ENCODE peak calls at places on chromosomes 12 and 14, in seven cellular contexts. One of them, this sample, is unnamed.

GRCh38 chr14:93964820-93965286 is 11.5 kb downstream of the ASB2 start:
- DNase-seq in adrenal gland: no peak
- DNase-seq in mammary epithelial cell: no peak
- DNase-seq in heart left ventricle: no peak
- DNase-seq in prostate gland: no peak
- DNase-seq in neuronal stem cell: no peak
- DNase-seq in uterus: no peak
- DNase-seq in this sample: no peak

GRCh38 chr14:70796551-70796950 is 12.8 kb downstream of the MAP3K9 start:
- DNase-seq in adrenal gland: no peak
- DNase-seq in prostate gland: no peak
- DNase-seq in uterus: no peak
- DNase-seq in neuronal stem cell: no peak
- DNase-seq in heart left ventricle: no peak
- DNase-seq in mammary epithelial cell: no peak
- DNase-seq in this sample: no peak

GRCh38 chr12:130868412-130868811 is 3.5 kb upstream of the RAN start:
- DNase-seq in uterus: no peak
- DNase-seq in mammary epithelial cell: no peak
- DNase-seq in heart left ventricle: no peak
- DNase-seq in neuronal stem cell: no peak
- DNase-seq in adrenal gland: no peak
- DNase-seq in prostate gland: no peak
- DNase-seq in this sample: no peak

GRCh38 chr12:122471324-122472226 is 29.2 kb downstream of the ZCCHC8 start:
- DNase-seq in heart left ventricle: no peak
- DNase-seq in neuronal stem cell: peak
- DNase-seq in uterus: no peak
- DNase-seq in prostate gland: peak
- DNase-seq in mammary epithelial cell: peak
- DNase-seq in adrenal gland: peak
- DNase-seq in this sample: no peak

GRCh38 chr12:121087467-121088207 is 45.0 kb upstream of the P2RX7 start:
- DNase-seq in heart left ventricle: no peak
- DNase-seq in mammary epithelial cell: no peak
- DNase-seq in prostate gland: no peak
- DNase-seq in uterus: no peak
- DNase-seq in adrenal gland: no peak
- DNase-seq in neuronal stem cell: no peak
- DNase-seq in this sample: no peak

GRCh38 chr12:32727237-32727636 is 28.5 kb downstream of the YARS2 start:
- DNase-seq in neuronal stem cell: no peak
- DNase-seq in adrenal gland: no peak
- DNase-seq in prostate gland: no peak
- DNase-seq in heart left ventricle: no peak
- DNase-seq in uterus: no peak
- DNase-seq in mammary epithelial cell: no peak
- DNase-seq in this sample: no peak

GRCh38 chr12:95231190-95231589 is 13.6 kb downstream of the VEZT start:
- DNase-seq in heart left ventricle: no peak
- DNase-seq in uterus: no peak
- DNase-seq in neuronal stem cell: no peak
- DNase-seq in prostate gland: no peak
- DNase-seq in adrenal gland: no peak
- DNase-seq in mammary epithelial cell: no peak
- DNase-seq in this sample: no peak

GRCh38 chr14:100723135-100723883 is 3.4 kb upstream of the DLK1 start:
- DNase-seq in adrenal gland: no peak
- DNase-seq in uterus: no peak
- DNase-seq in heart left ventricle: peak
- DNase-seq in mammary epithelial cell: no peak
- DNase-seq in prostate gland: no peak
- DNase-seq in neuronal stem cell: no peak
- DNase-seq in this sample: no peak

GRCh38 chr12:27814411-27814810 is 34.4 kb upstream of the MANSC4 start:
- DNase-seq in neuronal stem cell: no peak
- DNase-seq in adrenal gland: no peak
- DNase-seq in prostate gland: no peak
- DNase-seq in mammary epithelial cell: peak
- DNase-seq in heart left ventricle: no peak
- DNase-seq in uterus: no peak
- DNase-seq in this sample: no peak

GRCh38 chr14:103552011-103552797 is 10.3 kb downstream of the BAG5 start:
- DNase-seq in uterus: peak
- DNase-seq in prostate gland: no peak
- DNase-seq in mammary epithelial cell: peak
- DNase-seq in adrenal gland: peak
- DNase-seq in heart left ventricle: no peak
- DNase-seq in neuronal stem cell: no peak
- DNase-seq in this sample: peak

GRCh38 chr14:74945261-74945851 is 10.0 kb downstream of the PGF start:
- DNase-seq in adrenal gland: peak
- DNase-seq in prostate gland: no peak
- DNase-seq in mammary epithelial cell: no peak
- DNase-seq in heart left ventricle: no peak
- DNase-seq in uterus: no peak
- DNase-seq in neuronal stem cell: peak
- DNase-seq in this sample: peak

GRCh38 chr14:101512396-101512695 is 48.9 kb upstream of the DIO3 start:
- DNase-seq in adrenal gland: no peak
- DNase-seq in heart left ventricle: peak
- DNase-seq in prostate gland: no peak
- DNase-seq in uterus: no peak
- DNase-seq in neuronal stem cell: no peak
- DNase-seq in mammary epithelial cell: no peak
- DNase-seq in this sample: no peak

GRCh38 chr14:74475678-74476077 is 17.4 kb downstream of the NPC2 start:
- DNase-seq in prostate gland: no peak
- DNase-seq in neuronal stem cell: no peak
- DNase-seq in mammary epithelial cell: peak
- DNase-seq in heart left ventricle: no peak
- DNase-seq in adrenal gland: no peak
- DNase-seq in uterus: no peak
- DNase-seq in this sample: no peak

GRCh38 chr12:68405292-68405900 is 73.2 kb upstream of the MDM1 start:
- DNase-seq in heart left ventricle: no peak
- DNase-seq in mammary epithelial cell: no peak
- DNase-seq in neuronal stem cell: no peak
- DNase-seq in prostate gland: no peak
- DNase-seq in uterus: no peak
- DNase-seq in adrenal gland: no peak
- DNase-seq in this sample: no peak

GRCh38 chr14:52825085-52825484 is 33.7 kb upstream of the GNPNAT1 start:
- DNase-seq in neuronal stem cell: no peak
- DNase-seq in prostate gland: no peak
- DNase-seq in adrenal gland: no peak
- DNase-seq in mammary epithelial cell: no peak
- DNase-seq in heart left ventricle: no peak
- DNase-seq in uterus: no peak
- DNase-seq in this sample: no peak

GRCh38 chr14:69320581-69321365 is 60.8 kb downstream of the GALNT16 start:
- DNase-seq in uterus: peak
- DNase-seq in adrenal gland: peak
- DNase-seq in neuronal stem cell: no peak
- DNase-seq in heart left ventricle: no peak
- DNase-seq in mammary epithelial cell: no peak
- DNase-seq in prostate gland: no peak
- DNase-seq in this sample: peak

GRCh38 chr12:56585098-56585497 is 45.0 kb downstream of the BAZ2A start:
- DNase-seq in uterus: no peak
- DNase-seq in mammary epithelial cell: no peak
- DNase-seq in adrenal gland: no peak
- DNase-seq in heart left ventricle: no peak
- DNase-seq in neuronal stem cell: no peak
- DNase-seq in prostate gland: no peak
- DNase-seq in this sample: no peak

GRCh38 chr12:65903680-65904403 is 79.6 kb downstream of the HMGA2 start:
- DNase-seq in prostate gland: no peak
- DNase-seq in heart left ventricle: no peak
- DNase-seq in neuronal stem cell: no peak
- DNase-seq in uterus: no peak
- DNase-seq in mammary epithelial cell: no peak
- DNase-seq in adrenal gland: no peak
- DNase-seq in this sample: no peak

GRCh38 chr12:51076235-51076930 is 7.0 kb downstream of the CSRNP2 start:
- DNase-seq in prostate gland: no peak
- DNase-seq in adrenal gland: peak
- DNase-seq in uterus: no peak
- DNase-seq in neuronal stem cell: no peak
- DNase-seq in heart left ventricle: no peak
- DNase-seq in mammary epithelial cell: no peak
- DNase-seq in this sample: no peak

GRCh38 chr12:30782316-30783173 is 27.8 kb upstream of the CAPRIN2 start:
- DNase-seq in adrenal gland: no peak
- DNase-seq in heart left ventricle: no peak
- DNase-seq in prostate gland: peak
- DNase-seq in mammary epithelial cell: no peak
- DNase-seq in uterus: no peak
- DNase-seq in neuronal stem cell: no peak
- DNase-seq in this sample: no peak

GRCh38 chr14:101201535-101202125 is 298.1 kb upstream of the RTL1 start:
- DNase-seq in uterus: peak
- DNase-seq in prostate gland: no peak
- DNase-seq in adrenal gland: peak
- DNase-seq in heart left ventricle: no peak
- DNase-seq in neuronal stem cell: no peak
- DNase-seq in mammary epithelial cell: no peak
- DNase-seq in this sample: no peak

GRCh38 chr12:126191037-126191891 is 1126.0 kb downstream of the AACS start:
- DNase-seq in heart left ventricle: no peak
- DNase-seq in neuronal stem cell: peak
- DNase-seq in prostate gland: no peak
- DNase-seq in uterus: no peak
- DNase-seq in adrenal gland: no peak
- DNase-seq in mammary epithelial cell: no peak
- DNase-seq in this sample: no peak

DNA sequence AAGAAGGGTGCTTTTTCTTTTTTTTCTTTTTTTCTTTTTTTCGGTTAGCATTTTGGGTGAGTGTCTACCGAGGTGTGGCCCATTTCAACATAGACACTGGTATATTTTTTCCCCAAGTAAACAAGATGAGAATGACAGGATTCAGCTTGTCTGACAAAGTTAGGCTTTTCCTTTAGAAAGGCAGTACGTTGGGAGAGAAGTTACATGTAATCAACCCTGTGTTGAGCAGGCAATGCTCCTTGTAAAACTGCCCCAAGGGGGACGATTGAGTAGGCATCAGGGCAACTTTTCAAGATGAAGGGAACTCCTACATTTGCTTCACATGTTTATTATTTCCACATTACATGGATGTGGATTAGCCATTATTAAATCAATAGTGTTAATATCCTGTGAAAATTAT is 1.7 kb downstream of the EMP1 start:
- DNase-seq in heart left ventricle: no peak
- DNase-seq in uterus: no peak
- DNase-seq in adrenal gland: no peak
- DNase-seq in prostate gland: no peak
- DNase-seq in neuronal stem cell: no peak
- DNase-seq in mammary epithelial cell: no peak
- DNase-seq in this sample: no peak
- H3K27ac ChIP-seq in heart left ventricle: peak
- H3K27ac ChIP-seq in uterus: peak
- H3K27ac ChIP-seq in adrenal gland: peak
- H3K27ac ChIP-seq in prostate gland: peak
- H3K27ac ChIP-seq in neuronal stem cell: peak
- H3K27ac ChIP-seq in mammary epithelial cell: peak
- H3K27ac ChIP-seq in this sample: no peak

DNA sequence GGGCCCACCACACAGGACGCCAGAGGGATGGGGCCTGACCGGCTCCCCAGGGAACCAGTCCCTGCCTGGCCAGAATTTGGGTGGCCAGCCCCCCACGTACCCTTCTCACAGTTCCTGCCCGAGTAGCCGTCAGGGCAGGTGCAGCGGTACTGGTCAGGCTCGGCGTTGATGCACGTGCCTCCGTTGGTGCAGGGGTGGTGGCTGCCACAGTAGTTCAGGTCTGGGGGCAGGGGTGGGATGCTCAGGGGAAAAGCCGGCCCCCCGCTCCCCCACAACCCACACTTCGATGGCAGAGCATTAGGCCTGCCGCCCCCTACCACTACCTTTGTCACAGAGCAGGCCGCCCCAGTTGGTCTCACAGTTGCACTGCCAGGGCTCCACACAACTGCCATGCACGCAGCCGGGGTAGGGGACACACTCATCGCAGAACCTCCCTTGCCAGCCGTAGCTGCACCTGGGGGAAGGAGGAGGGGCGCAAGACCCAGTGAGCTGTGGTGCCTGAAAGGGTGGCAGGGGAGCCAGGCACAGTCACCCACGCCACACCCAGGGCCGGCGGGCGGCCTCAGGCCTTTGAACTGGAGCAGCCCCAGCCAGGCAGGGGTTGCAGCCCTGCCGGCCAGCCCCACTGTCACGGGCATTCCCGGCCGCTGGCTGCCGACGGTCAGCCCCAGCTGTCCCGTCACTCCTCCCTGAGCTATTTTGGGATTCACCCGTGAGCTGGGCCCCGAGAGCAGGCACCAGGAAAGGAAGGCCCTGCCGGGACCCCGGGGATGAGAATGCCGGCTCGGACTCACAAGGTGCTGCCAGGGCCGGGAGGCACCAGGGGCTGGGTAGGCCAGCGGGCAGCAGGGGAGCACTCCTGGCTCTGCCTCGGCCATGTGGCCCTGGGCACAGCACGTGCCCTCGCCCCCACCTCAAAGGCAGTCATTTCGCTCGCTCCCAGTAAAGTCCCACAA is 16.5 kb downstream of the JAG2 start:
- DNase-seq in uterus: no peak
- DNase-seq in neuronal stem cell: no peak
- DNase-seq in prostate gland: no peak
- DNase-seq in heart left ventricle: peak
- DNase-seq in adrenal gland: no peak
- DNase-seq in mammary epithelial cell: no peak
- DNase-seq in this sample: no peak
- H3K27ac ChIP-seq in uterus: peak
- H3K27ac ChIP-seq in neuronal stem cell: no peak
- H3K27ac ChIP-seq in prostate gland: no peak
- H3K27ac ChIP-seq in heart left ventricle: peak
- H3K27ac ChIP-seq in adrenal gland: no peak
- H3K27ac ChIP-seq in mammary epithelial cell: no peak
- H3K27ac ChIP-seq in this sample: no peak

DNA sequence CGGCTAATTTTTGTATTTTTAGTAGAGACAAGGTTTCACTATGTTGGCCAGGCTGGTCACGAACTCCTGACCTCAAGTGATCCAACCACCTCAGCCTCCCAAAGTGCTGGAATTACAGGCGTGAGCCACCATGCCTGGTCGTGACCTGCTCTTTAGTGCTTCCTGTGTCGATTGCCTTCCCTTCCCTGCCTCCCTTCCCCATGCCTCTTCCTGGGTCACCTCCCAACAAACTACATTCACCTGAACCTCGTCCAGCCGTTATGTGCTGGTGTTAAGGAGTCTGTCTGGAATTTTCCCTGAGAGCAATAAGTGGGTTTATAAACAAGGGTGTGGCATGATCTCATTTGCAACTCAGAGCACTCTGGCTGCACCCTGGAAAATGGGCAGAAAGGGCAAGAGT is 32.1 kb upstream of the C12orf76 start:
- DNase-seq in mammary epithelial cell: no peak
- DNase-seq in adrenal gland: no peak
- DNase-seq in prostate gland: no peak
- DNase-seq in uterus: no peak
- DNase-seq in heart left ventricle: no peak
- DNase-seq in neuronal stem cell: no peak
- DNase-seq in this sample: no peak
- H3K27ac ChIP-seq in mammary epithelial cell: no peak
- H3K27ac ChIP-seq in adrenal gland: no peak
- H3K27ac ChIP-seq in prostate gland: no peak
- H3K27ac ChIP-seq in uterus: no peak
- H3K27ac ChIP-seq in heart left ventricle: no peak
- H3K27ac ChIP-seq in neuronal stem cell: no peak
- H3K27ac ChIP-seq in this sample: no peak

GRCh38 chr12:11727133-11727664 is 77.7 kb downstream of the ETV6 start:
- DNase-seq in neuronal stem cell: no peak
- DNase-seq in adrenal gland: no peak
- DNase-seq in mammary epithelial cell: no peak
- DNase-seq in uterus: no peak
- DNase-seq in prostate gland: no peak
- DNase-seq in heart left ventricle: no peak
- DNase-seq in this sample: no peak
- H3K27ac ChIP-seq in neuronal stem cell: no peak
- H3K27ac ChIP-seq in adrenal gland: no peak
- H3K27ac ChIP-seq in mammary epithelial cell: no peak
- H3K27ac ChIP-seq in uterus: no peak
- H3K27ac ChIP-seq in prostate gland: no peak
- H3K27ac ChIP-seq in heart left ventricle: no peak
- H3K27ac ChIP-seq in this sample: no peak